ENCODE peak calls at places on chromosomes 12 and 14, in six cellular contexts. S is AG04449, C is ovary, T is astrocyte of the spinal cord, Y is AG10803, N is tibial artery. H is an unnamed sample.
A peak's percentile ranks its signal among the peaks of the same experiment; 100 is the strongest.

GRCh38 chr14:22822017-22822618 is 6.9 kb upstream of the SLC7A7 start:
- DNase-seq in N (no peak), C (no peak), Y (no peak), T (no peak), S (no peak), H (no peak)

GRCh38 chr12:28574746-28575592 is 384.7 kb downstream of the CCDC91 start:
- DNase-seq in S (no peak), N (no peak), T (no peak), C (no peak), Y (no peak), H (no peak)

GRCh38 chr14:98623806-98624430 is 648.1 kb downstream of the BCL11B start:
- DNase-seq in S (no peak), N (no peak), Y (no peak), T (peak; percentile 0), C (no peak), H (no peak)

GRCh38 chr14:55976619-55977018 is 141.6 kb upstream of the PELI2 start:
- DNase-seq in N (no peak), C (no peak), T (no peak), Y (no peak), S (no peak), H (no peak)

GRCh38 chr12:125633686-125634085 is 568.5 kb downstream of the AACS start:
- DNase-seq in S (no peak), Y (no peak), C (no peak), T (no peak), N (no peak), H (no peak)

GRCh38 chr14:75003250-75004027 is 718 bp downstream of the EIF2B2 start:
- DNase-seq in C (no peak), T (no peak), N (no peak), S (no peak), Y (no peak), H (peak; percentile 29)

GRCh38 chr12:109518820-109519665 is 41.6 kb downstream of the UBE3B start:
- DNase-seq in C (peak; percentile 71), N (peak; percentile 57), S (peak; percentile 67), T (peak; percentile 83), Y (peak; percentile 71), H (peak; percentile 55)

GRCh38 chr14:30445394-30445793 is 113.6 kb upstream of the G2E3 start:
- DNase-seq in C (no peak), S (no peak), T (no peak), N (no peak), Y (no peak), H (no peak)

GRCh38 chr14:69471916-69472315 is 12.6 kb upstream of the PLEKHD1 start:
- DNase-seq in N (no peak), T (no peak), S (no peak), C (no peak), Y (no peak), H (no peak)

GRCh38 chr12:50620050-50620974 is 115.5 kb downstream of the DIP2B start:
- DNase-seq in N (no peak), Y (peak; percentile 90), C (no peak), T (peak; percentile 93), S (peak; percentile 78), H (peak; percentile 79)

DNA sequence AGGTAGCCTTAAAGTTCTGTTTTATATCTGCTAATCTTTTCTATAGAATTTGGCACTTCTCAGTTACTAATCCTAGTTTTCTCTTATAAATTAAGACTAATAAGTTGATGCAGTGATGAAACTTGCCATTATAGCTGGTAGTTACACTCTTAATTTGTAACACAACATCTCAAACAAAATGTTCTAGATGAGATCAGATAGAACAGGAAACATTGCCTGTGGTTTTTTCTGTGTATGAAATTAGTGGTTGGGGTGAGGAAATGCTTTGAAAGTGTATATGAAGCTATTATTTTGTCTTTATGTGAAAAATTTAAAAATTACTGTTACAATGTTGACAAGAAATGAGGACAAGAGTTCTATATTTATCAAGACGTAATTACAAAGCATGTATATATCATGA is 91.9 kb downstream of the PCNX1 start:
- DNase-seq in C (no peak), S (no peak), T (no peak), N (no peak), Y (no peak), H (no peak)
- H3K4me3 ChIP-seq in C (no peak overlapping the region), S (no peak overlapping the region), T (no peak overlapping the region), N (no peak overlapping the region), Y (no peak overlapping the region), H (no peak overlapping the region)

GRCh38 chr14:106691601-106692291 is 1165.4 kb downstream of the TMEM121 start:
- DNase-seq in T (no peak), N (no peak), S (no peak), C (peak; percentile 12), Y (no peak), H (no peak)
- TF ChIP-seq CTCF in T (peak; percentile 11), N (no peak), S (peak; percentile 8), C (no peak), Y (no peak), H (no peak)

GRCh38 chr12:22307811-22308210 is 26.7 kb downstream of the ST8SIA1 start:
- DNase-seq in S (no peak), Y (no peak), C (no peak), T (no peak), N (no peak), H (no peak)

GRCh38 chr12:22310276-22310675 is 24.2 kb downstream of the ST8SIA1 start:
- DNase-seq in T (no peak), C (no peak), S (no peak), N (no peak), Y (no peak), H (no peak)

GRCh38 chr12:22299294-22299912 is 35.1 kb downstream of the ST8SIA1 start:
- DNase-seq in T (peak; percentile 54), C (no peak), S (no peak), N (no peak), Y (no peak), H (no peak)

GRCh38 chr12:22306311-22306710 is 28.2 kb downstream of the ST8SIA1 start:
- DNase-seq in T (no peak), Y (peak; percentile 25), N (no peak), S (no peak), C (no peak), H (no peak)

DNA sequence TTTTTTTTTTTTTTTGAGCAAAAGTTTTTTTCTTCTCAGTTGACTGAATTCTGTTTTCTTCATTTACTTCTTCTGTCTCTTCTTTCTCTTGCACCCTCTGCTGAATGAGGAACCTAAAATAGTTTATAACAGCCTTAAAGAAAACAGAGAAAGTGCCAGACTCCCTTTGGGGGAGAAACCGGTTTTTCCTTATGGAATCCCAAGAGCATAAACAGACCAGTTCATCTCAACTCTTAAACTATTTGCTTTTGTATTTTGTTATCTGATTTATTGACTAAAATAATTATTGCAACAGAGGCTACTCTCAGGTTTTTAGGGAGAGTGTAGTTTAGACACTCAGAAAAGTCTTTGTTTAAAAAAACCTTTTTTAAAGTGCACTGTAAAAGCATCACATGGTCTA is 30.2 kb downstream of the ST8SIA1 start:
- DNase-seq in Y (no peak), C (no peak), N (no peak), S (no peak), T (no peak), H (no peak)
- H3K4me3 ChIP-seq in Y (no peak overlapping the region), C (no peak overlapping the region), N (no peak overlapping the region), S (no peak overlapping the region), T (no peak overlapping the region), H (no peak overlapping the region)

DNA sequence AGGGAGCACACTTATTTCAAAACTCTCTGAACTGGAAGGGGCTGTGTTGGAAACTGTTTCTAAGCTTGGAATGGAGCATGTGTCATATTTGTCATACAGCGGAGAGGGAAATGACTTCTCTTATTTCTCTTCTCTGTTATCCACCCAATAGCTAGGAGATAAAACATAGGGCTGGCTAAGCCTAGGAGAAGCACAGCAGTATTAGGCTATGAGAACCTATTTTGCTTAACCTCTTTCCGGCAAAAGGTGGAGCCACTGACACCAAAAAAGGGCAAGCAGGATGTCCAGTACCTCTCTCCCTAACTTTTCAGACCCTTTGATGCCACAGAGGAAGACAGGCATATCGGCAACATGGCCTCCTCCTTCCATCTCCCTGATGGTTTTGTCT is 148.3 kb downstream of the CRADD start:
- DNase-seq in C (no peak), N (no peak), T (no peak), S (no peak), Y (no peak), H (no peak)
- TF ChIP-seq CTCF in C (no peak), N (no peak), T (no peak), S (no peak), Y (no peak), H (no peak)

GRCh38 chr14:53692451-53693330 is 263.9 kb downstream of the BMP4 start:
- DNase-seq in Y (no peak), T (no peak), N (no peak), S (no peak), C (no peak), H (no peak)
- H3K4me3 ChIP-seq in Y (no peak overlapping the region), T (no peak overlapping the region), N (no peak overlapping the region), S (no peak overlapping the region), C (no peak overlapping the region), H (no peak overlapping the region)

GRCh38 chr12:120639771-120640721 is at the start of gene CABP1:
- DNase-seq in T (no peak), Y (no peak), C (no peak), N (no peak), S (no peak), H (no peak)
- TF ChIP-seq CTCF in T (no peak), Y (no peak), C (no peak), N (no peak), S (peak; percentile 12), H (peak; percentile 7)

GRCh38 chr14:81363746-81364400 is 36.3 kb downstream of the STON2 start:
- DNase-seq in Y (peak; percentile 13), S (no peak), N (no peak), C (no peak), T (peak; percentile 28), H (no peak)
- H3K4me3 ChIP-seq in Y (no peak overlapping the region), S (no peak overlapping the region), N (no peak overlapping the region), C (no peak overlapping the region), T (no peak overlapping the region), H (peak overlapping the region; percentile 21)

H was measured in foreskin fibroblast.